ENCODE peak calls at places on chromosome 21, in ten cellular contexts. One of them, this sample, is unnamed.

GRCh38 chr21:30340714-30341573 is 3.5 kb upstream of the KRTAP27-1 start:
- DNase-seq in heart left ventricle: no peak
- DNase-seq in stimulated activated CD8-positive, alpha-beta memory T cell treated with anti-CD3 and anti-CD28 coated beads, Interleukin-4, amount 100 ng/mL, for 24 hours: no peak
- DNase-seq in BJ: no peak
- DNase-seq in lung: no peak
- DNase-seq in mucosa of gallbladder: peak
- DNase-seq in caudate nucleus: no peak
- DNase-seq in central memory CD4-positive, alpha-beta T cell: peak
- DNase-seq in T-helper 2 cell: peak
- DNase-seq in effector memory CD4-positive, alpha-beta T cell: no peak
- DNase-seq in this sample: peak

GRCh38 chr21:34952701-34953100 is 96.4 kb downstream of the RUNX1 start:
- DNase-seq in effector memory CD4-positive, alpha-beta T cell: no peak
- DNase-seq in central memory CD4-positive, alpha-beta T cell: no peak
- DNase-seq in T-helper 2 cell: no peak
- DNase-seq in lung: no peak
- DNase-seq in mucosa of gallbladder: peak
- DNase-seq in BJ: no peak
- DNase-seq in heart left ventricle: no peak
- DNase-seq in stimulated activated CD8-positive, alpha-beta memory T cell treated with anti-CD3 and anti-CD28 coated beads, Interleukin-4, amount 100 ng/mL, for 24 hours: no peak
- DNase-seq in caudate nucleus: no peak
- DNase-seq in this sample: no peak

GRCh38 chr21:16536661-16537359 is 807.0 kb downstream of the USP25 start:
- DNase-seq in effector memory CD4-positive, alpha-beta T cell: no peak
- DNase-seq in lung: no peak
- DNase-seq in mucosa of gallbladder: no peak
- DNase-seq in BJ: no peak
- DNase-seq in caudate nucleus: no peak
- DNase-seq in stimulated activated CD8-positive, alpha-beta memory T cell treated with anti-CD3 and anti-CD28 coated beads, Interleukin-4, amount 100 ng/mL, for 24 hours: no peak
- DNase-seq in central memory CD4-positive, alpha-beta T cell: no peak
- DNase-seq in heart left ventricle: no peak
- DNase-seq in T-helper 2 cell: no peak
- DNase-seq in this sample: no peak

GRCh38 chr21:43866233-43866632 is 1.2 kb downstream of the AGPAT3 start:
- DNase-seq in caudate nucleus: no peak
- DNase-seq in central memory CD4-positive, alpha-beta T cell: no peak
- DNase-seq in effector memory CD4-positive, alpha-beta T cell: no peak
- DNase-seq in heart left ventricle: no peak
- DNase-seq in T-helper 2 cell: peak
- DNase-seq in stimulated activated CD8-positive, alpha-beta memory T cell treated with anti-CD3 and anti-CD28 coated beads, Interleukin-4, amount 100 ng/mL, for 24 hours: peak
- DNase-seq in BJ: no peak
- DNase-seq in lung: no peak
- DNase-seq in mucosa of gallbladder: peak
- DNase-seq in this sample: no peak

GRCh38 chr21:43696214-43696613 is 22.7 kb upstream of the PDXK start:
- DNase-seq in heart left ventricle: no peak
- DNase-seq in caudate nucleus: no peak
- DNase-seq in lung: no peak
- DNase-seq in T-helper 2 cell: no peak
- DNase-seq in central memory CD4-positive, alpha-beta T cell: no peak
- DNase-seq in mucosa of gallbladder: no peak
- DNase-seq in effector memory CD4-positive, alpha-beta T cell: no peak
- DNase-seq in stimulated activated CD8-positive, alpha-beta memory T cell treated with anti-CD3 and anti-CD28 coated beads, Interleukin-4, amount 100 ng/mL, for 24 hours: no peak
- DNase-seq in BJ: no peak
- DNase-seq in this sample: no peak

GRCh38 chr21:33541756-33542639 is at the start of gene GART:
- DNase-seq in central memory CD4-positive, alpha-beta T cell: peak
- DNase-seq in lung: peak
- DNase-seq in stimulated activated CD8-positive, alpha-beta memory T cell treated with anti-CD3 and anti-CD28 coated beads, Interleukin-4, amount 100 ng/mL, for 24 hours: peak
- DNase-seq in caudate nucleus: peak
- DNase-seq in heart left ventricle: peak
- DNase-seq in BJ: no peak
- DNase-seq in effector memory CD4-positive, alpha-beta T cell: peak
- DNase-seq in mucosa of gallbladder: peak
- DNase-seq in T-helper 2 cell: peak
- DNase-seq in this sample: peak

GRCh38 chr21:35819134-35819533 is 241.2 kb downstream of the SETD4 start:
- DNase-seq in central memory CD4-positive, alpha-beta T cell: no peak
- DNase-seq in caudate nucleus: no peak
- DNase-seq in effector memory CD4-positive, alpha-beta T cell: no peak
- DNase-seq in lung: no peak
- DNase-seq in mucosa of gallbladder: no peak
- DNase-seq in BJ: no peak
- DNase-seq in T-helper 2 cell: no peak
- DNase-seq in heart left ventricle: no peak
- DNase-seq in stimulated activated CD8-positive, alpha-beta memory T cell treated with anti-CD3 and anti-CD28 coated beads, Interleukin-4, amount 100 ng/mL, for 24 hours: no peak
- DNase-seq in this sample: no peak

GRCh38 chr21:33901421-33902288 is 13.9 kb downstream of the ATP5PO start:
- DNase-seq in stimulated activated CD8-positive, alpha-beta memory T cell treated with anti-CD3 and anti-CD28 coated beads, Interleukin-4, amount 100 ng/mL, for 24 hours: no peak
- DNase-seq in mucosa of gallbladder: peak
- DNase-seq in caudate nucleus: peak
- DNase-seq in BJ: no peak
- DNase-seq in effector memory CD4-positive, alpha-beta T cell: no peak
- DNase-seq in heart left ventricle: no peak
- DNase-seq in lung: no peak
- DNase-seq in central memory CD4-positive, alpha-beta T cell: no peak
- DNase-seq in T-helper 2 cell: no peak
- DNase-seq in this sample: no peak

GRCh38 chr21:26743524-26743923 is 101.7 kb downstream of the ADAMTS1 start:
- DNase-seq in stimulated activated CD8-positive, alpha-beta memory T cell treated with anti-CD3 and anti-CD28 coated beads, Interleukin-4, amount 100 ng/mL, for 24 hours: no peak
- DNase-seq in mucosa of gallbladder: no peak
- DNase-seq in caudate nucleus: no peak
- DNase-seq in effector memory CD4-positive, alpha-beta T cell: no peak
- DNase-seq in T-helper 2 cell: no peak
- DNase-seq in BJ: no peak
- DNase-seq in lung: no peak
- DNase-seq in central memory CD4-positive, alpha-beta T cell: no peak
- DNase-seq in heart left ventricle: no peak
- DNase-seq in this sample: no peak

GRCh38 chr21:23887709-23888303 is 1719.5 kb downstream of the MRPL39 start:
- DNase-seq in mucosa of gallbladder: no peak
- DNase-seq in heart left ventricle: no peak
- DNase-seq in stimulated activated CD8-positive, alpha-beta memory T cell treated with anti-CD3 and anti-CD28 coated beads, Interleukin-4, amount 100 ng/mL, for 24 hours: no peak
- DNase-seq in central memory CD4-positive, alpha-beta T cell: peak
- DNase-seq in caudate nucleus: no peak
- DNase-seq in lung: no peak
- DNase-seq in T-helper 2 cell: no peak
- DNase-seq in BJ: no peak
- DNase-seq in effector memory CD4-positive, alpha-beta T cell: no peak
- DNase-seq in this sample: no peak

GRCh38 chr21:32186843-32187242 is 92.0 kb downstream of the MIS18A start:
- DNase-seq in BJ: no peak
- DNase-seq in effector memory CD4-positive, alpha-beta T cell: no peak
- DNase-seq in central memory CD4-positive, alpha-beta T cell: no peak
- DNase-seq in stimulated activated CD8-positive, alpha-beta memory T cell treated with anti-CD3 and anti-CD28 coated beads, Interleukin-4, amount 100 ng/mL, for 24 hours: no peak
- DNase-seq in lung: peak
- DNase-seq in heart left ventricle: no peak
- DNase-seq in caudate nucleus: no peak
- DNase-seq in mucosa of gallbladder: no peak
- DNase-seq in T-helper 2 cell: no peak
- DNase-seq in this sample: no peak

GRCh38 chr21:44483288-44484237 is 28.3 kb downstream of the LRRC3 start:
- DNase-seq in stimulated activated CD8-positive, alpha-beta memory T cell treated with anti-CD3 and anti-CD28 coated beads, Interleukin-4, amount 100 ng/mL, for 24 hours: no peak
- DNase-seq in T-helper 2 cell: no peak
- DNase-seq in heart left ventricle: no peak
- DNase-seq in central memory CD4-positive, alpha-beta T cell: no peak
- DNase-seq in mucosa of gallbladder: no peak
- DNase-seq in BJ: no peak
- DNase-seq in effector memory CD4-positive, alpha-beta T cell: no peak
- DNase-seq in lung: no peak
- DNase-seq in caudate nucleus: no peak
- DNase-seq in this sample: no peak

GRCh38 chr21:36749935-36750578 is 51.1 kb downstream of the SIM2 start:
- DNase-seq in effector memory CD4-positive, alpha-beta T cell: no peak
- DNase-seq in caudate nucleus: no peak
- DNase-seq in mucosa of gallbladder: no peak
- DNase-seq in BJ: no peak
- DNase-seq in stimulated activated CD8-positive, alpha-beta memory T cell treated with anti-CD3 and anti-CD28 coated beads, Interleukin-4, amount 100 ng/mL, for 24 hours: no peak
- DNase-seq in lung: no peak
- DNase-seq in T-helper 2 cell: no peak
- DNase-seq in heart left ventricle: no peak
- DNase-seq in central memory CD4-positive, alpha-beta T cell: no peak
- DNase-seq in this sample: no peak

GRCh38 chr21:27776925-27777553 is 810.2 kb upstream of the ADAMTS5 start:
- DNase-seq in BJ: no peak
- DNase-seq in central memory CD4-positive, alpha-beta T cell: no peak
- DNase-seq in lung: no peak
- DNase-seq in heart left ventricle: no peak
- DNase-seq in stimulated activated CD8-positive, alpha-beta memory T cell treated with anti-CD3 and anti-CD28 coated beads, Interleukin-4, amount 100 ng/mL, for 24 hours: no peak
- DNase-seq in mucosa of gallbladder: peak
- DNase-seq in effector memory CD4-positive, alpha-beta T cell: no peak
- DNase-seq in caudate nucleus: no peak
- DNase-seq in T-helper 2 cell: no peak
- DNase-seq in this sample: peak

This sample was measured in stomach.